ENCODE peak calls at places on chromosomes 2 and 18, in ten cellular contexts. F is heart right ventricle; X is activated T-helper 17 cell treated with anti-CD3 and anti-CD28 coated beads, Interleukin-2, amount 50 U/mL, for 72 hours; H is stimulated activated naive CD8-positive, alpha-beta T cell treated with anti-CD3 and anti-CD28 coated beads, Interleukin-15, Interleukin-2, amounts not matched to agents 100 U/mL and 50 U/mL, for 24 hours; J is Right ventricle myocardium inferior; L is psoas muscle; K is activated naive CD4-positive, alpha-beta T cell treated with anti-CD3 and anti-CD28 coated beads, Interleukin-2, amount 50 U/mL, for 72 hours; O is upper lobe of right lung; U is T-helper 17 cell; C is gastroesophageal sphincter. N is an unnamed sample.

GRCh38 chr2:196130039-196130825 is 41.1 kb downstream of the STK17B start:
- ATAC-seq in F (no peak), X (no peak), H (no peak), J (no peak), L (no peak), K (peak), O (peak), U (no peak), C (no peak), N (no peak)

GRCh38 chr2:201985740-201986735 is 47.6 kb upstream of the FZD7 start:
- ATAC-seq in F (no peak), X (no peak), H (no peak), J (no peak), L (no peak), K (no peak), O (no peak), U (no peak), C (no peak), N (peak)

GRCh38 chr2:9168851-9169250 is 37.8 kb upstream of the ASAP2 start:
- ATAC-seq in F (no peak), X (no peak), H (no peak), J (no peak), L (no peak), K (no peak), O (peak), U (no peak), C (peak), N (no peak)

GRCh38 chr2:46435796-46436360 is 43.5 kb upstream of the TMEM247 start:
- ATAC-seq in F (no peak), X (no peak), H (no peak), J (peak), L (no peak), K (no peak), O (no peak), U (no peak), C (no peak), N (no peak)

GRCh38 chr2:195488567-195488966 is 168.5 kb upstream of the SLC39A10 start:
- ATAC-seq in F (no peak), X (no peak), H (no peak), J (no peak), L (no peak), K (no peak), O (no peak), U (no peak), C (no peak), N (no peak)

GRCh38 chr18:6901283-6901926 is 171.9 kb downstream of the ARHGAP28 start:
- ATAC-seq in F (no peak), X (no peak), H (no peak), J (no peak), L (no peak), K (no peak), O (no peak), U (no peak), C (no peak), N (no peak)

GRCh38 chr2:129297430-129297829 is 682.0 kb upstream of the RAB6C start:
- ATAC-seq in F (no peak), X (no peak), H (no peak), J (no peak), L (no peak), K (no peak), O (no peak), U (no peak), C (no peak), N (no peak)

GRCh38 chr2:164850235-164850634 is 8.6 kb upstream of the COBLL1 start:
- ATAC-seq in F (no peak), X (no peak), H (no peak), J (no peak), L (no peak), K (no peak), O (peak), U (no peak), C (no peak), N (peak)

GRCh38 chr2:55115795-55116597 is 65.7 kb upstream of the RTN4 start:
- ATAC-seq in F (no peak), X (peak), H (peak), J (no peak), L (no peak), K (peak), O (no peak), U (no peak), C (no peak), N (no peak)

GRCh38 chr18:31294199-31294747 is 23.7 kb upstream of the DSG1 start:
- ATAC-seq in F (no peak), X (no peak), H (no peak), J (no peak), L (no peak), K (no peak), O (no peak), U (no peak), C (no peak), N (no peak)

GRCh38 chr2:101157272-101157671 is 6.1 kb upstream of the TBC1D8 start:
- ATAC-seq in F (no peak), X (no peak), H (peak), J (no peak), L (no peak), K (peak), O (no peak), U (no peak), C (no peak), N (peak)

GRCh38 chr2:227486688-227487087 is 14.7 kb downstream of the AGFG1 start:
- ATAC-seq in F (no peak), X (no peak), H (peak), J (no peak), L (no peak), K (no peak), O (no peak), U (no peak), C (no peak), N (no peak)

GRCh38 chr2:72934683-72935610 is 17.6 kb downstream of the EMX1 start:
- ATAC-seq in F (no peak), X (peak), H (no peak), J (no peak), L (no peak), K (no peak), O (peak), U (no peak), C (no peak), N (no peak)

GRCh38 chr2:74524005-74524404 is 2.0 kb downstream of the DQX1 start:
- ATAC-seq in F (no peak), X (no peak), H (no peak), J (no peak), L (no peak), K (no peak), O (no peak), U (no peak), C (no peak), N (no peak)

GRCh38 chr2:241494311-241494908 is 14.0 kb downstream of the STK25 start:
- ATAC-seq in F (no peak), X (no peak), H (no peak), J (no peak), L (no peak), K (no peak), O (no peak), U (no peak), C (no peak), N (no peak)

GRCh38 chr2:85668009-85668856 is at the start of gene SFTPB:
- ATAC-seq in F (no peak), X (peak), H (peak), J (no peak), L (no peak), K (peak), O (peak), U (no peak), C (no peak), N (no peak)

GRCh38 chr2:25265802-25266201 is 75.9 kb downstream of the DNMT3A start:
- ATAC-seq in F (no peak), X (no peak), H (peak), J (no peak), L (no peak), K (no peak), O (no peak), U (peak), C (no peak), N (no peak)

GRCh38 chr2:11588228-11589110 is 54.6 kb downstream of the GREB1 start:
- ATAC-seq in F (no peak), X (no peak), H (no peak), J (no peak), L (no peak), K (no peak), O (no peak), U (no peak), C (no peak), N (no peak)

GRCh38 chr18:61554117-61554776 is 221.0 kb downstream of the CDH20 start:
- ATAC-seq in F (no peak), X (peak), H (peak), J (no peak), L (no peak), K (peak), O (peak), U (peak), C (no peak), N (peak)

GRCh38 chr2:53058526-53058925 is 709.1 kb upstream of the CHAC2 start:
- ATAC-seq in F (no peak), X (no peak), H (no peak), J (no peak), L (no peak), K (no peak), O (no peak), U (no peak), C (no peak), N (no peak)

GRCh38 chr2:45458909-45459563 is 152.0 kb downstream of the SRBD1 start:
- ATAC-seq in F (peak), X (no peak), H (no peak), J (peak), L (peak), K (no peak), O (peak), U (no peak), C (no peak), N (no peak)

GRCh38 chr2:218074031-218074430 is 5.0 kb downstream of the RUFY4 start:
- ATAC-seq in F (peak), X (peak), H (peak), J (no peak), L (peak), K (peak), O (peak), U (peak), C (no peak), N (no peak)

GRCh38 chr2:175766880-175767279 is 235.2 kb downstream of the LNPK start:
- ATAC-seq in F (no peak), X (no peak), H (no peak), J (no peak), L (no peak), K (no peak), O (no peak), U (no peak), C (no peak), N (no peak)

GRCh38 chr2:165401285-165401852 is 68.1 kb upstream of the CSRNP3 start:
- ATAC-seq in F (no peak), X (no peak), H (no peak), J (no peak), L (no peak), K (peak), O (peak), U (peak), C (no peak), N (no peak)

GRCh38 chr2:227627769-227628168 is 10.5 kb downstream of the SCYGR4 start:
- ATAC-seq in F (no peak), X (peak), H (peak), J (no peak), L (no peak), K (peak), O (no peak), U (no peak), C (no peak), N (peak)

GRCh38 chr2:19568809-19569208 is 210.4 kb upstream of the OSR1 start:
- ATAC-seq in F (no peak), X (no peak), H (no peak), J (no peak), L (no peak), K (no peak), O (no peak), U (no peak), C (no peak), N (no peak)

GRCh38 chr2:152056418-152056817 is 42.4 kb downstream of the CACNB4 start:
- ATAC-seq in F (no peak), X (no peak), H (no peak), J (no peak), L (no peak), K (no peak), O (no peak), U (no peak), C (no peak), N (no peak)

GRCh38 chr18:49628993-49629795 is 67.3 kb downstream of the LIPG start:
- ATAC-seq in F (peak), X (no peak), H (no peak), J (peak), L (peak), K (no peak), O (peak), U (no peak), C (no peak), N (no peak)

N was measured in stimulated activated memory B cell treated with anti-CD40 and anti-IgM and Interleukin-4, amounts not matched to agents 10 μg/mL and 1 μg/mL and 100 μg/mL, for 72 hours.